ENCODE peak calls at places on chromosome 13, in five cellular contexts. C is mucosa of gallbladder, F is H9, Y is T-cell, X is glutamatergic neuron. N is an unnamed sample.

GRCh38 chr13:23146811-23147245 is 34.0 kb upstream of the SGCG start:
- DNase-seq in Y (no peak), X (no peak), F (no peak), C (no peak), N (no peak)

GRCh38 chr13:41213919-41214318 is 19.6 kb upstream of the KBTBD7 start:
- DNase-seq in F (no peak), X (no peak), C (no peak), Y (no peak), N (no peak)

GRCh38 chr13:24630851-24631341 is 49.3 kb upstream of the ATP12A start:
- DNase-seq in Y (no peak), F (no peak), C (no peak), X (no peak), N (no peak)

GRCh38 chr13:51638497-51638871 is 54.2 kb downstream of the WDFY2 start:
- DNase-seq in X (no peak), C (no peak), F (no peak), Y (no peak), N (no peak)

GRCh38 chr13:87671031-87671823 is at the start of gene SLITRK5:
- DNase-seq in F (peak; percentile 88), Y (peak; percentile 32), X (peak; percentile 95), C (peak; percentile 60), N (no peak)

GRCh38 chr13:83716121-83716520 is 166.2 kb downstream of the SLITRK1 start:
- DNase-seq in C (no peak), Y (no peak), X (no peak), F (no peak), N (no peak)

GRCh38 chr13:59442946-59443345 is 720.8 kb downstream of the DIAPH3 start:
- DNase-seq in C (no peak), X (no peak), Y (no peak), F (no peak), N (no peak)

GRCh38 chr13:75715598-75716523 is 79.7 kb downstream of the LMO7 start:
- DNase-seq in F (no peak), X (no peak), C (no peak), Y (no peak), N (no peak)

GRCh38 chr13:113551081-113552000 is 33.2 kb upstream of the TFDP1 start:
- DNase-seq in C (no peak), X (no peak), Y (no peak), F (peak; percentile 22), N (no peak)

GRCh38 chr13:76715043-76715442 is 171.2 kb downstream of the KCTD12 start:
- DNase-seq in F (no peak), C (no peak), Y (no peak), X (no peak), N (no peak)

GRCh38 chr13:75637101-75637774 is 1.1 kb downstream of the LMO7 start:
- DNase-seq in C (no peak), F (no peak), X (no peak), Y (no peak), N (no peak)

GRCh38 chr13:113663934-113664333 is 3.1 kb upstream of the GRK1 start:
- DNase-seq in F (no peak), Y (no peak), C (no peak), X (peak; percentile 12), N (no peak)

GRCh38 chr13:113973218-113974164 is at the start of gene C13orf46:
- DNase-seq in Y (no peak), X (peak; percentile 9), C (no peak), F (no peak), N (no peak)

GRCh38 chr13:111485491-111486250 is 165.2 kb downstream of the TEX29 start:
- DNase-seq in Y (no peak), C (no peak), X (no peak), F (no peak), N (no peak)

GRCh38 chr13:23510979-23511735 is 59.1 kb upstream of the TNFRSF19 start:
- DNase-seq in C (peak; percentile 18), Y (no peak), F (no peak), X (peak; percentile 46), N (no peak)

GRCh38 chr13:35630551-35631275 is 154.2 kb upstream of the MAB21L1 start:
- DNase-seq in Y (no peak), F (peak; percentile 75), C (no peak), X (peak; percentile 25), N (no peak)

GRCh38 chr13:66618702-66619101 is 611.4 kb downstream of the PCDH9 start:
- DNase-seq in X (no peak), C (no peak), F (no peak), Y (no peak), N (no peak)

GRCh38 chr13:102401755-102402154 is at the start of gene FGF14:
- DNase-seq in X (no peak), Y (no peak), C (no peak), F (no peak), N (no peak)